ENCODE peak calls at places on chromosomes 13 and 19, in four cellular contexts. P is colonic mucosa; E is RWPE1; K is CD4-positive, alpha-beta memory T cell. S is an unnamed sample.

GRCh38 chr19:30752201-30752600 is 380.0 kb downstream of the ZNF536 start:
- DNase-seq in K (no peak), E (no peak), P (no peak), S (no peak)

GRCh38 chr13:36395280-36395679 is 37.0 kb upstream of the CCNA1 start:
- DNase-seq in P (no peak), E (peak), K (no peak), S (no peak)

GRCh38 chr19:6216236-6216995 is 63.4 kb downstream of the MLLT1 start:
- DNase-seq in P (no peak), E (no peak), K (no peak), S (no peak)

GRCh38 chr13:51688937-51689336 is 104.7 kb downstream of the WDFY2 start:
- DNase-seq in P (no peak), E (no peak), K (no peak), S (no peak)

GRCh38 chr13:73065665-73066350 is 7.0 kb downstream of the KLF5 start:
- DNase-seq in P (peak), E (peak), K (no peak), S (no peak)

GRCh38 chr19:21626091-21626490 is 120.7 kb downstream of the ZNF429 start:
- DNase-seq in E (no peak), P (no peak), K (no peak), S (no peak)

GRCh38 chr13:110759710-110760109 is 46.2 kb downstream of the ING1 start:
- DNase-seq in K (no peak), P (no peak), E (peak), S (no peak)

GRCh38 chr19:8361921-8362793 is 1.8 kb upstream of the ANGPTL4 start:
- DNase-seq in K (no peak), P (peak), E (peak), S (peak)

GRCh38 chr13:31172535-31172934 is 10.8 kb upstream of the HSPH1 start:
- DNase-seq in P (no peak), K (no peak), E (peak), S (no peak)

GRCh38 chr19:16339361-16339725 is 14.7 kb downstream of the KLF2 start:
- DNase-seq in P (no peak), K (no peak), E (no peak), S (no peak)

GRCh38 chr19:16340092-16340491 is 15.5 kb downstream of the KLF2 start:
- DNase-seq in P (no peak), K (no peak), E (no peak), S (no peak)

GRCh38 chr19:16338470-16339360 is 14.1 kb downstream of the KLF2 start:
- DNase-seq in P (no peak), K (peak), E (peak), S (no peak)

GRCh38 chr19:16336571-16336970 is 11.9 kb downstream of the KLF2 start:
- DNase-seq in P (no peak), E (no peak), K (no peak), S (no peak)

DNA sequence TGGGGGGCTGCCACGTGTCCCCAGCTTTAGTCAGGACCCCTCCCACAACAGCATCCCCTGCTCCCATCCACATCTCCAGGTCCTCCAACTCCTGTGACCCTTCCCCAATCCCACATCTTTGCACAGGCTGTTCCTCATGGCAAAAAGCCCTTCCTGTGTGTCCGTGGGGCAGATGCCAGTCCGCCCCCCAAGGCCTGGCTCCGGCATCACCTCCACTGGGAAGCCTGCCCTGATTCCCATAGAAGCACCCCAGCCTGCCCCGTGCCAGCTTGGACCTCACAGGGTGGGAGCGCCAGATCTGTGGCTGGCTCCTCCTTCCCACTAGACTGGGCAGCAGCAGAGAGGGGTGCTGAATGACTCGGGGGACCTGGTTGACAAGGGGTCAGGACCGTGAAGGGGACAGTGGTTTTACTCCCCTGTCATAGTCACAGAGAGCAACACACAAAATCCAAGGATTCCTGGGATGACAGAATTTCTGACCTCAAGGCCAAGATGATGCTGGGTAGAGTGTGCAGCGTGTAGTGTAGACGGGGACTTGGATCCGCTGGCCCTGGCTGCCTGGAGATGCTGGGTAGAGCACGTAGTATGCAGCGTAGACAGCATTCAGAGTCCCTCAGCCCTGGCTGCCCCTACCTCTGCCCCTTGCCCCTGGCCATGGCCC is 13.3 kb downstream of the KLF2 start:
- DNase-seq in K (no peak), P (no peak), E (no peak), S (no peak)
- H3K27ac ChIP-seq in K (peak), P (no peak), E (no peak), S (no peak)

GRCh38 chr13:99226493-99226892 is 25.8 kb downstream of the UBAC2 start:
- DNase-seq in E (no peak), P (no peak), K (no peak), S (no peak)

GRCh38 chr13:99230991-99231390 is 27.2 kb downstream of the GPR18 start:
- DNase-seq in K (no peak), P (no peak), E (no peak), S (no peak)

GRCh38 chr13:99228737-99229691 is 28.4 kb downstream of the UBAC2 start:
- DNase-seq in K (no peak), P (no peak), E (peak), S (no peak)

GRCh38 chr13:99227331-99227900 is 26.8 kb downstream of the UBAC2 start:
- DNase-seq in E (no peak), K (no peak), P (no peak), S (no peak)

GRCh38 chr13:99227909-99228688 is 27.4 kb downstream of the UBAC2 start:
- DNase-seq in P (no peak), E (no peak), K (no peak), S (no peak)
- H3K27ac ChIP-seq in P (peak), E (peak), K (peak), S (no peak)

DNA sequence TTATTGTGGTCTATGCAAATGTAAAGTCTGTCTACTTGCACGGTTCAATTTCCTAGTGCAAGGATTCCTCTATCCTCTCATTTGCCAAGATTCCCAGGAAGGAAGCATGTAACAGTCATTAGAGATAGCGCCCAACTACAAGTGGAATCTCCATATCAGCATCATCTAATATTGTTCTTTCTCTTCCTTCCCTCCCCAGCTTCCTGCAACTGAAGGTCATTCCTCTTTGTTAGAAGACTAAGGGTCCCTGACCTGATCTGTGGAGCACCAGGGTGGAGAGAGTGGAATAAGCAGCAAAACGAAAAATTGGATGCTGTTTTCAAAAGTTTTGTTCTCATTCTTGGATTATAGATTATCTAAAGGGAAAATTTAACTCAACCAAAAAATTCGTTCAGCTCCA is 714.0 kb downstream of the DIAPH3 start:
- DNase-seq in K (no peak), E (no peak), P (no peak), S (no peak)
- H3K27ac ChIP-seq in K (no peak), E (no peak), P (no peak), S (no peak)

DNA sequence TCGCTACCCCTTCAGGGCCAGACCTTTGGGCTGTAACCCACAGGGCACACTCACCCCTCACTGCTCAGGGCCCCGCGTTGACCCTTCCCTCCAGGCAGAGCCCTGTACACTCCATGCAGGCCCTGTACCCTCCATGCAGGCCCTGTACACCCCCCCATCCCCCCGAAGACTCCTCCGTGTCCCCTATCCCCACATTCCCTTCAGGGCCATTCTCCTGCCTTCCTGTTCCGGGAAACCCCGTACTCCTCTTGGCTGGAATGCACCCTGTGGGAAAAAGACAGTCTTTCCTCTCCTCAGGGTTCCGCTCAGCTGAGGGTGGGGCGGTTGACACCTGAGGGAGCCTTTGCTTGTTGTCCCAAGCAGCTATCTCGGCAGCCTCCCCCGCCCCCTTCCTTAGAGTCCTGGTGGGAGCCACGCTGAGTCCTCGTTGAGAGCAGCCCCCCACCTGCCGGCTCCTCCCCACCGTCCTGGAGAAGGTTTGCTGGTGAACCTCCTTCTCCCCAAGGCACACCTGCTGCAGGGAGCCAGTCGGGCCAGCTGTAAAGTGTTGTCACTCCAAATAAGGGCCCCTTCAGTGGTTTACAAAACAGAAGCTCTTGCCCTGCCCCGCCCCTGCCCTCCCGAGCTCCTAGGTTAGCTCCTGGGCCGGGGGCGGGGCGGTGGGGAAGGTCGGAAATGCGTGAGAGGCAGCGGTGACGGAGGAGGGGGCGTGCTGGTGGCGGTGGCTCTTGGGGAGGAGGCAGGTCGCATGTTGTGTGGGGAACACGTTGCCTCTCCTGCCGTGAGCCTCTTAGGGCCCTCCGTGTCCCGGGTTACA is 1.4 kb downstream of the GNA11 start:
- DNase-seq in E (peak), K (peak), P (peak), S (no peak)
- H3K27ac ChIP-seq in E (peak), K (no peak), P (peak), S (peak)